ENCODE peak calls at places on chromosome 14, in seven cellular contexts. I is uterus; L is CD8-positive, alpha-beta T cell; Q is GM23338; C is heart right ventricle; M is left ventricle myocardium inferior; R is body of pancreas. Z is an unnamed sample.

GRCh38 chr14:96108061-96108795 is 69.1 kb downstream of the C14orf132 start:
- DNase-seq in I (no peak), L (no peak), Q (peak; percentile 68), C (no peak), M (no peak), R (no peak), Z (no peak)

GRCh38 chr14:27253946-27254345 is 656.1 kb upstream of the NOVA1 start:
- DNase-seq in I (no peak), L (no peak), Q (peak; percentile 5), C (no peak), M (no peak), R (no peak), Z (no peak)

GRCh38 chr14:33765251-33765650 is 185.6 kb downstream of the EGLN3 start:
- DNase-seq in I (peak; percentile 15), L (no peak), Q (peak; percentile 70), C (peak; percentile 33), M (peak; percentile 19), R (no peak), Z (no peak)

GRCh38 chr14:77856930-77857329 is 57.0 kb downstream of the ADCK1 start:
- DNase-seq in I (no peak), L (no peak), Q (no peak), C (no peak), M (no peak), R (no peak), Z (no peak)

GRCh38 chr14:103698380-103699260 is 16.6 kb downstream of the XRCC3 start:
- DNase-seq in I (no peak), L (no peak), Q (no peak), C (no peak), M (peak; percentile 16), R (peak; percentile 91), Z (peak; percentile 64)

GRCh38 chr14:103775506-103775905 is 59.9 kb downstream of the ZFYVE21 start:
- DNase-seq in I (no peak), L (no peak), Q (no peak), C (no peak), M (no peak), R (no peak), Z (no peak)

GRCh38 chr14:98957211-98958047 is 314.6 kb downstream of the BCL11B start:
- DNase-seq in I (peak; percentile 69), L (no peak), Q (no peak), C (peak; percentile 32), M (peak; percentile 51), R (peak; percentile 29), Z (peak; percentile 87)

GRCh38 chr14:63795532-63795931 is 57.3 kb upstream of the SYNE2 start:
- DNase-seq in I (no peak), L (no peak), Q (no peak), C (no peak), M (no peak), R (no peak), Z (no peak)

GRCh38 chr14:23512156-23512555 is 39.4 kb downstream of the ZFHX2 start:
- DNase-seq in I (no peak), L (no peak), Q (peak; percentile 13), C (no peak), M (no peak), R (no peak), Z (no peak)

GRCh38 chr14:100887728-100888335 is 15.7 kb downstream of the RTL1 start:
- DNase-seq in I (no peak), L (no peak), Q (no peak), C (no peak), M (no peak), R (no peak), Z (no peak)

GRCh38 chr14:99938376-99938775 is 126.8 kb upstream of the EVL start:
- DNase-seq in I (no peak), L (no peak), Q (peak; percentile 34), C (no peak), M (no peak), R (no peak), Z (no peak)

GRCh38 chr14:103871596-103872480 is 24.5 kb upstream of the PPP1R13B start:
- DNase-seq in I (peak; percentile 48), L (peak; percentile 79), Q (peak; percentile 81), C (peak; percentile 85), M (peak; percentile 72), R (peak; percentile 90), Z (peak; percentile 80)

GRCh38 chr14:102777711-102778615 is 714 bp downstream of the TRAF3 start:
- DNase-seq in I (peak; percentile 21), L (peak; percentile 23), Q (peak; percentile 33), C (peak; percentile 27), M (peak; percentile 28), R (no peak), Z (peak; percentile 41)

GRCh38 chr14:21057803-21058675 is at the start of gene RNASE8:
- DNase-seq in I (no peak), L (no peak), Q (no peak), C (no peak), M (no peak), R (no peak), Z (no peak)

DNA sequence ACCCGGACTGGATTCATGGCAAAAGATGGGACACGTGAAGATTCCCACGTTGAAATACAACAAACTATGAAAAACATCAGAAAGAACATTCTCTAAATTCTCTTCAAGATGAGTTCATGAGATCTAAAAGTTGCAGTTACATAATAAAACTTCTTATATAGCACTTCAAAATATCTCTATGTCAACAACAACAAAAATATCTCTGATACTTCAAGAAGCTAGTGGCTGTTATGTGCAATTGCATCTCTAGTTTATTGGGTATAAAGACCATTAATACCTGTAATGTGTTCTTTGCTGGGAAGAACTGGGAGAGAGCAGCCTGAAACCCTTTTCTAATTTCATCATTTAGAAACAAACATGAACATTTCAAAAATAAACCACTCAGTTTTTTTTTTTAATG is 69.2 kb upstream of the RGS6 start:
- DNase-seq in I (no peak), L (no peak), Q (no peak), C (no peak), M (no peak), R (no peak), Z (no peak)
- TF ChIP-seq CTCF in I (no peak), L (no peak), Q (no peak), C (no peak), M (no peak), R (no peak), Z (no peak)

GRCh38 chr14:62694075-62694474 is 351.2 kb downstream of the KCNH5 start:
- DNase-seq in I (no peak), L (no peak), Q (no peak), C (no peak), M (no peak), R (no peak), Z (peak; percentile 59)
- H3K27ac ChIP-seq in I (no peak overlapping the region), L (no peak overlapping the region), Q (no peak overlapping the region), C (no peak overlapping the region), M (no peak overlapping the region), R (no peak overlapping the region), Z (peak overlapping the region; percentile 75)

GRCh38 chr14:61564623-61565091 is 130.7 kb upstream of the HIF1A start:
- DNase-seq in I (no peak), L (no peak), Q (peak; percentile 17), C (no peak), M (no peak), R (no peak), Z (peak; percentile 90)
- TF ChIP-seq CTCF in I (no peak), L (no peak), Q (no peak), C (no peak), M (no peak), R (no peak), Z (no peak)

GRCh38 chr14:36268957-36269734 is 51.3 kb downstream of the MBIP start:
- DNase-seq in I (no peak), L (no peak), Q (peak; percentile 81), C (no peak), M (no peak), R (no peak), Z (no peak)
- H3K27ac ChIP-seq in I (no peak overlapping the region), L (no peak overlapping the region), Q (no peak overlapping the region), C (no peak overlapping the region), M (no peak overlapping the region), R (no peak overlapping the region), Z (no peak overlapping the region)

DNA sequence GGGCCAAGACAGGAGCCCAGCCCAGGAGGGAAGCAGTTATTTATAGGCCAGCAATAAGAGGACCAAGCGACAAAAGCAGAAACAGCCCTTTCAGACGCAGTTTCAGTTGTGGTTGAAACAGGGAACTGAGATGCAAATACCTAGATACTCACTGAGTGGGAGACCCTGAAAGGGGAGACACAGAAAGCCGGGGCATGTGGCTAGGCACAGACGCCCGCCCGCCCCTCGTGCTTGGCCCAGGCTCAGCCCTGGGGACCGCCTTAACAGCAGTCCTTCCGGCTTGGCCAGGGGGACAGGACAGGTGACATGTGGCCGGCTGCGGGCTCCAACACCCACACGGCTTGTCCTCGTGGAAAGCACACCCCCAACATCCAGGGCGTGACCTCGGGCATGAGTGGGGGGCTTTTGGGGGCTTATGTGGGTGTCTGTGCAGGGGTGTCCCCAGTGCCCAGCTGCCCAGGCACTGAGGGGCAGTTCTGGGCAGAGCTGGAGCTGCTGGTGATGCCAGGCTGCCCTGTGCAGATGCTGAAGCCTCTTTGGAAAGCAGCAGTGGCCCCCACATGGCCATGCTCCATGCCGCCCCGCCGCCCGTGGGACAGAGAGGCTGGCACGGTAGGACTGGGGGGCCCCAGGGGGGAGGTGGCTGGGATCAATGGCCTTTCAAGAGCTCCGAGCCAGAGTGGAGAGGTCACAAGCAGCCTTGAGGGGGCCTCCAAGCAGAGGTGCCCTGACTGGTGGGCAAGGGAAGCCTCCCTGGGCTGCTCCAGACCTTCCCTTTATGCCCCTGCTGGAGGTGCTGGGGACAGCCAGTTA is 2.1 kb downstream of the PLD4 start:
- DNase-seq in I (no peak), L (no peak), Q (peak; percentile 20), C (no peak), M (peak; percentile 9), R (no peak), Z (no peak)
- TF ChIP-seq CTCF in I (no peak), L (no peak), Q (no peak), C (no peak), M (no peak), R (no peak), Z (no peak)

GRCh38 chr14:52873694-52874093 is 77.2 kb downstream of the FERMT2 start:
- DNase-seq in I (peak; percentile 42), L (no peak), Q (no peak), C (no peak), M (no peak), R (no peak), Z (peak; percentile 13)
- H3K27ac ChIP-seq in I (no peak overlapping the region), L (no peak overlapping the region), Q (peak overlapping the region; percentile 78), C (no peak overlapping the region), M (no peak overlapping the region), R (no peak overlapping the region), Z (no peak overlapping the region)

GRCh38 chr14:50061664-50062437 is 54.5 kb downstream of the VCPKMT start:
- DNase-seq in I (peak; percentile 32), L (peak; percentile 76), Q (no peak), C (no peak), M (no peak), R (peak; percentile 62), Z (peak; percentile 12)

GRCh38 chr14:50059773-50060629 is 56.4 kb downstream of the VCPKMT start:
- DNase-seq in I (no peak), L (no peak), Q (no peak), C (no peak), M (no peak), R (no peak), Z (no peak)

GRCh38 chr14:50062438-50063039 is 53.8 kb downstream of the VCPKMT start:
- DNase-seq in I (peak; percentile 38), L (peak; percentile 83), Q (peak; percentile 59), C (no peak), M (no peak), R (peak; percentile 72), Z (peak; percentile 76)

GRCh38 chr14:50063876-50064420 is 52.4 kb downstream of the VCPKMT start:
- DNase-seq in I (no peak), L (no peak), Q (no peak), C (no peak), M (no peak), R (no peak), Z (no peak)

GRCh38 chr14:50060871-50061663 is 55.3 kb downstream of the VCPKMT start:
- DNase-seq in I (peak; percentile 72), L (peak; percentile 42), Q (peak; percentile 80), C (no peak), M (peak; percentile 38), R (peak; percentile 57), Z (peak; percentile 90)
- TF ChIP-seq CTCF in I (no peak), L (no peak), Q (no peak), C (peak; percentile 12), M (peak; percentile 29), R (no peak), Z (no peak)